ENCODE peak calls at places on chromosomes 13 and 19, in four cellular contexts. Y is bronchial epithelial cell, U is neuronal stem cell, V is dorsolateral prefrontal cortex. B is an unnamed sample.

GRCh38 chr13:113581871-113582270 is 2.7 kb upstream of the TFDP1 start:
- DNase-seq in V (no peak), U (no peak), Y (no peak), B (no peak)

GRCh38 chr19:57348136-57348535 is 2.9 kb upstream of the ZNF304 start:
- DNase-seq in U (no peak), Y (peak; percentile 15), V (no peak), B (no peak)

GRCh38 chr13:45511310-45512147 is 46.8 kb downstream of the COG3 start:
- DNase-seq in V (no peak), Y (peak; percentile 82), U (peak; percentile 69), B (peak; percentile 73)

GRCh38 chr19:34804115-34804514 is 31.1 kb upstream of the ZNF599 start:
- DNase-seq in Y (no peak), V (no peak), U (no peak), B (no peak)

GRCh38 chr13:27960362-27961226 is 8.5 kb downstream of the CDX2 start:
- DNase-seq in V (no peak), U (no peak), Y (peak; percentile 19), B (no peak)

GRCh38 chr19:32675720-32676185 is at the start of gene RGS9BP:
- DNase-seq in Y (peak; percentile 10), V (peak; percentile 77), U (peak; percentile 46), B (peak; percentile 38)

GRCh38 chr13:65603160-65603559 is 1627.0 kb downstream of the PCDH9 start:
- DNase-seq in U (no peak), V (no peak), Y (no peak), B (no peak)

GRCh38 chr19:47445937-47446402 is 25.7 kb downstream of the SLC8A2 start:
- DNase-seq in U (no peak), Y (no peak), V (no peak), B (peak; percentile 76)

GRCh38 chr19:49875801-49876421 is 1.2 kb downstream of the AKT1S1 start:
- DNase-seq in V (no peak), U (peak; percentile 59), Y (no peak), B (no peak)

GRCh38 chr13:71879945-71880344 is 12.9 kb upstream of the DACH1 start:
- DNase-seq in V (no peak), Y (no peak), U (no peak), B (no peak)

GRCh38 chr19:35846038-35846668 is 6.2 kb downstream of the NPHS1 start:
- DNase-seq in U (no peak), Y (peak; percentile 7), V (no peak), B (no peak)

GRCh38 chr13:94660695-94661324 is 51.5 kb downstream of the SOX21 start:
- DNase-seq in Y (peak; percentile 18), V (no peak), U (no peak), B (peak; percentile 42)

GRCh38 chr13:32234914-32235313 is 80.2 kb downstream of the ZAR1L start:
- DNase-seq in U (no peak), Y (no peak), V (no peak), B (no peak)

GRCh38 chr19:5961969-5962945 is 15.7 kb downstream of the RANBP3 start:
- DNase-seq in Y (peak; percentile 63), U (no peak), V (no peak), B (peak; percentile 86)

GRCh38 chr19:47891923-47892666 is 6.0 kb upstream of the SULT2A1 start:
- DNase-seq in V (no peak), U (peak; percentile 18), Y (peak; percentile 5), B (no peak)

GRCh38 chr13:110469597-110469996 is 91.9 kb downstream of the RAB20 start:
- DNase-seq in Y (no peak), V (no peak), U (no peak), B (no peak)

GRCh38 chr19:23916991-23917390 is 2.3 kb downstream of the ZNF726 start:
- DNase-seq in V (no peak), Y (peak; percentile 46), U (no peak), B (no peak)

GRCh38 chr19:12873891-12874745 is 7.1 kb downstream of the DNASE2 start:
- DNase-seq in Y (no peak), U (no peak), V (no peak), B (no peak)

GRCh38 chr19:51815038-51815437 is 20.1 kb downstream of the FPR3 start:
- DNase-seq in V (no peak), Y (no peak), U (no peak), B (no peak)

GRCh38 chr13:31227063-31227462 is 27.3 kb downstream of the B3GLCT start:
- DNase-seq in V (no peak), Y (peak; percentile 10), U (no peak), B (no peak)

GRCh38 chr13:50130686-50131051 is 115.4 kb downstream of the KCNRG start:
- DNase-seq in U (peak; percentile 46), V (no peak), Y (peak; percentile 32), B (no peak)

GRCh38 chr13:57878291-57878690 is 246.7 kb downstream of the PCDH17 start:
- DNase-seq in Y (no peak), U (no peak), V (no peak), B (no peak)

GRCh38 chr13:90721937-90722336 is 625.5 kb upstream of the MIR17HG start:
- DNase-seq in U (no peak), Y (no peak), V (no peak), B (no peak)

GRCh38 chr13:90717451-90717936 is 630.0 kb upstream of the MIR17HG start:
- DNase-seq in U (peak; percentile 72), Y (peak; percentile 78), V (no peak), B (no peak)

GRCh38 chr13:90719452-90719851 is 628.0 kb upstream of the MIR17HG start:
- DNase-seq in V (no peak), U (no peak), Y (no peak), B (no peak)

GRCh38 chr13:90723381-90723780 is 624.1 kb upstream of the MIR17HG start:
- DNase-seq in U (no peak), V (no peak), Y (no peak), B (no peak)
- H3K4me3 ChIP-seq in U (no peak overlapping the region), V (no peak overlapping the region), Y (no peak overlapping the region), B (no peak overlapping the region)

DNA sequence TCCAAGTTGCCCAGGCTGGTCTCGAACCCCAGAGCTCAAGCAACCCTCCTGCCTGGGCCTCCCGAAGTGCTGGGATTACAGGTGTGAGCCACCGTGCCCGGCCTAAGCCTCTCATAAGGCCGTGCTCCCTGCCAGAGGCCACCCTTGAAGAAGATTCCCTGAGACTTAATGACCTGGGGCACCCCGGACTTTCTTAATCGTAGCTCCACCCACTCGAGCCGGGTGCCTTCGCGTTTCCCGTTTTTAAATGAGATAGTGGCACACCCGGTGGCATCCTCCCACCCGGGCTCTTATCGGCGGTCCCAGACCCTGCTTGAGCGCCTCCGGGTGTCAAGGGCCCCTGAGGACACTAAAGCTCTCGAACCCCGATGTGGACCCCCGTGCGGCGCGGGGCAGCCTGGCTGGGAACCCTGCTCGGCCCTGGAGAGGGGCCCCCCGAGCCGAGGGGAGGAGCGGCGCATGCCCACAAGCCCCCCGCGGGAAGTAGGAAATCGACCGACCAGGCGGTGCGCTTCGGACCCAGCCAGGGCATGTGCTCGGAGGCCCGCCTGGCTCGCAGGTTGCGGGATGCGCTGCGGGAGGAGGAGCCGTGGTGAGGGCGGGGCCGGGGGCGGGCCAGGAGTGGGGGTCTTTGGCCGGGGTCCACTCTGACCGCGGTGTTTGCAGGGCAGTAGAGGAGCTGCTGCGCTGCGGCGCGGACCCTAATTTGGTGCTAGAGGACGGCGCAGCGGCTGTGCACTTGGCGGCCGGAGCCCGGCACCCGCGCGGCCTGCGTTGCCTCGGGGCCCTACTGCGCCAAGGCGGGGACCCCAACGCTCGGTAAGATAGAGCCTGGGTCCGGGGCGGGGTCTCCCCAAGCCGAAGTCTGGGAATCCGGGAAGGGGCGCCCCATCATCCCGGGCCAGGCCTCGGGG is at the start of gene ANKLE1:
- DNase-seq in U (no peak), Y (no peak), V (no peak), B (no peak)
- H3K4me3 ChIP-seq in U (peak within 1 kb of the TSS; percentile 51), Y (peak within 1 kb of the TSS; percentile 36), V (peak within 1 kb of the TSS; percentile 42), B (peak within 1 kb of the TSS; percentile 60)

GRCh38 chr19:21505459-21506393 is at the start of gene ZNF429:
- DNase-seq in V (peak; percentile 92), U (peak; percentile 89), Y (peak; percentile 87), B (peak; percentile 97)
- H3K4me3 ChIP-seq in V (peak within 1 kb of the TSS; percentile 88), U (peak within 1 kb of the TSS; percentile 92), Y (peak within 1 kb of the TSS; percentile 81), B (peak within 1 kb of the TSS; percentile 93)

GRCh38 chr19:15424692-15425272 is 6.0 kb upstream of the AKAP8L start:
- DNase-seq in Y (no peak), U (no peak), V (no peak), B (no peak)
- H3K4me3 ChIP-seq in Y (no peak overlapping the region), U (no peak overlapping the region), V (no peak overlapping the region), B (no peak overlapping the region)

DNA sequence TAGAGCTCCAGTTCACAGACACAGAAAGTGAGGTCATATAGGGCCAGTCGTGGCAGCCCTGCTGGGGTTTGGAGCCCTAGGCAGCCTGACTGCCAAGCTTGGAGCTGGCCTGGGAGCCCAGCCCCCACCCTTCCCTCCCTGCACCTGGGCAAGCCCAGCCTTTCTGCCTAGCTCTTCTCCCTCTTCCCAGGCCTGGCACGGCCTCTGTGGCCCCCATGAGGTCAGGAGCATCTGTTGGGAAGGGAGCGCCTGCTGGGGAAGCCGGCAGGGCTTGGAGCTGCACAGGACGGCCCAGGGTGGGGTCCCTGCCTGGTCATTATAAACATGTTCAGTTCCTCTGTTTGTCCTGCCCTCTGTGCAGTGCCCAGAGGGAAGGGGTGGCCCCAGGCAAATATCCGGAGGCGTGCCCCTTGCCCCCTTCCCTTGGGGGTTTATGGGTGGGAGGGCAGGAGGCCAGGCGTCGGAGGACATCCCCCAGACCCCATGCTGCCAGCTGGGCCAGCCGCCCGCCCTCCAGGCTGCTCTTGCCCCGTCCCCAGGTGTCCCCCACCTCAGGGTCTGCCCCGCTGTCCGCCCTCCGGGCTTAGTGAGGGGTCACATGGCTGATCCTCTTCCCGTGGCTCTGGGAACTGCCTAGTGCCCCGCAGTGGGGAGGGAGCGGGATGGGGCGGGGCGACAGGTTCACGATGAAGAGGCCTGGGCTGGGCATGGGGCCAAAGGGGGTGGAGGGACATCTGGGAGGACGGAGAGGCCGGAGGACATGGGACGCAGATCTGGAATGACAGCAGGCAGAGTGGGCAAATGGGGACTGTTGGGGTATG is 30.0 kb upstream of the NCCRP1 start:
- DNase-seq in Y (peak; percentile 49), U (no peak), V (no peak), B (no peak)
- H3K4me3 ChIP-seq in Y (peak overlapping the region; percentile 40), U (no peak overlapping the region), V (no peak overlapping the region), B (no peak overlapping the region)

B was measured in Jurkat, Clone E6-1.